ENCODE peak calls at places on chromosomes 3 and 15, in five cellular contexts. L is heart right ventricle, F is heart left ventricle, M is OCI-LY7, T is bronchial epithelial cell. V is an unnamed sample.

GRCh38 chr3:50205719-50206276 is 727 bp downstream of the SLC38A3 start:
- DNase-seq in L (no peak), F (peak), M (no peak), T (peak), V (no peak)

GRCh38 chr15:27410986-27411385 is 440.0 kb downstream of the GABRG3 start:
- DNase-seq in L (no peak), T (no peak), F (no peak), M (no peak), V (no peak)

GRCh38 chr15:42143356-42143755 is 13.1 kb downstream of the PLA2G4F start:
- DNase-seq in T (no peak), M (no peak), L (no peak), F (no peak), V (no peak)

GRCh38 chr3:22377421-22377820 is 626.4 kb upstream of the ZNF385D start:
- DNase-seq in L (no peak), T (peak), F (no peak), M (no peak), V (no peak)

GRCh38 chr3:129118745-129119144 is 2.9 kb downstream of the RAB43 start:
- DNase-seq in T (no peak), L (no peak), M (peak), F (no peak), V (no peak)

GRCh38 chr15:70025413-70026296 is 72.1 kb downstream of the TLE3 start:
- DNase-seq in M (no peak), F (no peak), L (no peak), T (no peak), V (no peak)

GRCh38 chr3:171374661-171375285 is 85.4 kb downstream of the TNIK start:
- DNase-seq in T (peak), M (no peak), L (no peak), F (no peak), V (peak)

GRCh38 chr15:75712668-75713337 is at the start of gene CSPG4:
- DNase-seq in T (no peak), L (peak), F (peak), M (no peak), V (no peak)

GRCh38 chr3:71225951-71226564 is 357.5 kb downstream of the FOXP1 start:
- DNase-seq in L (peak), M (no peak), F (no peak), T (no peak), V (no peak)

GRCh38 chr15:78638658-78639314 is 2.2 kb downstream of the CHRNB4 start:
- DNase-seq in M (peak), T (peak), L (peak), F (no peak), V (no peak)

GRCh38 chr3:170383567-170383966 is 26.1 kb downstream of the SKIL start:
- DNase-seq in M (no peak), F (no peak), T (no peak), L (no peak), V (peak)

GRCh38 chr15:83053151-83053550 is 13.9 kb downstream of the BTBD1 start:
- DNase-seq in T (peak), M (no peak), F (no peak), L (no peak), V (peak)

GRCh38 chr3:89571707-89572106 is 464.3 kb downstream of the EPHA3 start:
- DNase-seq in L (peak), T (no peak), M (no peak), F (peak), V (no peak)

GRCh38 chr3:136512391-136512790 is 239.8 kb downstream of the STAG1 start:
- DNase-seq in L (no peak), T (no peak), M (no peak), F (no peak), V (peak)

GRCh38 chr3:3307491-3307890 is 128.0 kb upstream of the CRBN start:
- DNase-seq in L (no peak), M (peak), F (no peak), T (no peak), V (no peak)

GRCh38 chr3:51691021-51691420 is 15.8 kb upstream of the GRM2 start:
- DNase-seq in F (peak), M (no peak), L (no peak), T (no peak), V (no peak)

GRCh38 chr3:57805674-57806073 is 49.6 kb downstream of the SLMAP start:
- DNase-seq in M (no peak), L (no peak), T (peak), F (no peak), V (no peak)

GRCh38 chr3:181709537-181710279 is 2.0 kb upstream of the SOX2 start:
- DNase-seq in L (peak), T (peak), F (peak), M (peak), V (no peak)

GRCh38 chr3:13072239-13073041 is 789 bp downstream of the IQSEC1 start:
- DNase-seq in T (peak), L (peak), M (peak), F (peak), V (no peak)

GRCh38 chr15:94255540-94255939 is 24.2 kb downstream of the MCTP2 start:
- DNase-seq in F (no peak), M (no peak), L (no peak), T (no peak), V (no peak)

GRCh38 chr3:4826237-4827100 is 152.8 kb upstream of the BHLHE40 start:
- DNase-seq in L (peak), F (peak), M (no peak), T (no peak), V (no peak)

GRCh38 chr3:14641346-14641745 is 10.2 kb upstream of the CCDC174 start:
- DNase-seq in F (no peak), L (no peak), M (no peak), T (no peak), V (no peak)

GRCh38 chr3:177830411-177830849 is 633.1 kb upstream of the TBL1XR1 start:
- DNase-seq in F (no peak), L (no peak), M (no peak), T (peak), V (peak)

GRCh38 chr3:175941352-175941751 is 1082.2 kb downstream of the NAALADL2 start:
- DNase-seq in T (peak), M (peak), L (no peak), F (no peak), V (no peak)

GRCh38 chr3:175940243-175940642 is 1081.1 kb downstream of the NAALADL2 start:
- DNase-seq in L (no peak), F (no peak), M (no peak), T (peak), V (peak)

DNA sequence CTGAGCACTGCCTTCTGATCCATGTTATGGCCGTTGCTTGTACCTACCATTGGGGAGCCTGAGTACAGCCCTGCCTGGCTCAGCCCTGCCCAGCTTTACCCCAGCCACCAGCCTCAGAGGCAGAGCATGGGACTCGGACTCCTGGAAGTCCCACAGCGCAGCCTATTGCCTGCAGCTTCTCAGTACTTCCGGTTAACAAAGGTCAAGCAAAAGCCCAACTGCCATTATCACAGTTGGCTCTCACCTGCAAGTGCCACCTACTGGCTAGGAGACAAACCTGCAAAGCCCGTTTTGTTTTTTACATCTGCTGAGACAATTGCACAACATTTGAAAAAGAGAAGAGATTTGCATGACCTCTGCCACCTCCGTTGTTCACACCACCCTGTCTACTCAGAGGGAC is 1081.7 kb downstream of the NAALADL2 start:
- DNase-seq in T (peak), M (peak), F (no peak), L (no peak), V (no peak)
- TF ChIP-seq CTCF in T (peak), M (no peak), F (no peak), L (no peak), V (no peak)

DNA sequence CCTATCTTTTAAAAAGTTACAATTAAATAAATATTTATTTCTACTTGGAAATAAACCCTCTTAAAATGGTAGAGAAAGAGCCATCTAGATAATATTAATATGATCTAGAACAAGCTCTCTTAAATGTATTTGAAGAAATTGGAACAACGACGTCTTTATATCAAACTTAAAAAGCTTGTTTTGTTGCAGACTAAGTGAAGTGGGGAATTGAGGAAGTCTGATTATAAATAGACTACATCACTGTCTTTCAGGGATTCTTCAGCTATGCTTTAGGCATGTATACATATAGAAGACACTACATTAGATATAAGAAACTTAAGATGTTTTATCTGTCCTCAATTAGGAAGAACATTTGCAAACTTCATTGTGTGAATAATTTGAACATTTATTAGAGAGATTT is 1.8 kb downstream of the BCHE start:
- DNase-seq in M (no peak), T (no peak), L (no peak), F (no peak), V (no peak)
- H3K4me3 ChIP-seq in M (no peak), T (no peak), L (no peak), F (no peak), V (no peak)

GRCh38 chr3:62098646-62099365 is 274.5 kb downstream of the FEZF2 start:
- DNase-seq in F (no peak), M (no peak), T (no peak), L (no peak), V (no peak)
- TF ChIP-seq CTCF in F (no peak), M (no peak), T (no peak), L (no peak), V (no peak)

DNA sequence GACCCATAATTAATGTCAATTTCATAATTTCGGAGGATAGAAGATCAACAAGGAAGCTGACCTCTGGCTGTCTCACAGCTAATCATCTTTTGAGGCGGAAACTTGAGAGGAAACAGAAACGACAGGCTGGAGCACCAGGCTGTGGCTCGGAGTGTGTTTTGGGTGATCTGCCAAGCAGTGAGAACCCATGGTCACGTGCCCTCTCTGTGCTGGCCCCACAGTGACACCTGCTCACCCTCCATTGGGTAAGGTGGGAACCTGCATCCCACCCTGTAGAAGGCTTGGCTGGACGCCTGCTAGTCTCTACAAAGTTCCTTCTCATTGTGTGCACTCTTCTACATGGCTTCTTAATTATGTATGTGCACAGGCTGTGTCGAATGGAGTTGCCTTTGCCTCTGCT is 719.3 kb upstream of the CFAP20DC start:
- DNase-seq in L (no peak), F (no peak), T (no peak), M (no peak), V (no peak)
- H3K4me3 ChIP-seq in L (no peak), F (no peak), T (no peak), M (no peak), V (no peak)

GRCh38 chr3:143218176-143218575 is 98.6 kb downstream of the CHST2 start:
- DNase-seq in F (no peak), M (peak), L (no peak), T (no peak), V (no peak)
- TF ChIP-seq CTCF in F (no peak), M (no peak), L (no peak), T (no peak), V (no peak)

DNA sequence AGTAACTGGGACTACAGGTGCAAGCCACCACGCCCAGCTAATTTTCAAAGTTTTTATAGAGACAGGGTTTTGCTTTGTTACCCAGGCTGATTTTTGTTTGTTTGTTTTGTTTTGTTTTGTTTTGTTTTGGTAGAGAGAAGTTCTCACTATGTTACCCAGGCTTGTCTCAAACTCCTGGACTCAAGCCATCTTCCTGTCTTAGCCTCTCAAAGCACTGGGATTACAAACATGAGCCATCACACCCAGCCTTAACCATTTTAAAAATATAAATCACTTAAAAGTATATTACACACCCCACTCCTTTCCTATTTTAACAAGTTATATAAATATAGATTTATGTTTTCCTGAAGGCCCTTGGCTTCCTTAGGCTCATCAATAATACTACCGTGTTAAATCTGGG is 6.5 kb upstream of the DYNC1LI1 start:
- DNase-seq in M (no peak), T (no peak), L (peak), F (no peak), V (no peak)
- H3K4me3 ChIP-seq in M (peak), T (no peak), L (peak), F (peak), V (peak)

DNA sequence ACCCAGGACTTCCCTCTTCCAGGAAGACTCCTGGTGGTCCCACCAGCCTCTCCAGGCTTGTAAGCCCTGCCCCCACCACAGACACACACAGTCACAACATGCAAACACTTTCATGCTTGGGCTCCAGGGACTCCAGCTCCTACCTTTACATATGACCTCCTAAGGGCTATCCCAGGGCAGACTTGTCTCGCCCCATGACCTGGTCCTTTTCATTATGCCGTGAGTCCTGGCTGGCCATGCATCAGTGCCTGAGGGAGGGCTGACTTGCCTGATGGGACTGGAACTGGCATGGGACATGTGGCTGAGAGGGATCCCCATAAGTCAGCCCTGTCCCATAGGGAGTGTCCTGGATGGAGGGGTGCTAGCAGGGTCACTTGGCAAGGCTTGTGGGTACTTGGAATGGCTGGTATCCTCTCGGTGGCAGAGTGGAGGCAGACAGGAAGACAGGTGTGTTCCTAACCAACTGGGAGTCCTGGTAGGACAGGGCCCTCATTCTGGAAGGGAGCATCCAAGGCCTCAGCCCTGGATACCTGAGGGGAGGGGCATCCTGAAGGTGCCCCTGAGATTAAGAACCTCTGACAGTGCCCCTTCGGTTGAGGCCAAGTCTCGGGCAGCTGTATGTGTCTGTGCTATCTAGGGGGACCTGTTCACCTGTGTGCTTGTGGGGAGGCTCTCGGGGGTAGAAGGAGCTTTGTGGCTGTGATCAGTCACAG is 540 bp upstream of the HHATL start:
- DNase-seq in M (no peak), F (no peak), L (no peak), T (no peak), V (no peak)
- TF ChIP-seq CTCF in M (no peak), F (no peak), L (no peak), T (no peak), V (no peak)